ENCODE peak calls at places on chromosomes 11 and 22, in four cellular contexts. One of them, this sample, is unnamed.

GRCh38 chr11:65078151-65078550 is 5.7 kb downstream of the CDCA5 start:
- DNase-seq in neuronal stem cell: no peak
- DNase-seq in mesendoderm: peak; percentile 57
- DNase-seq in IMR-90: peak; percentile 17
- DNase-seq in this sample: peak; percentile 49

GRCh38 chr11:61974766-61975631 is 7.6 kb upstream of the FTH1 start:
- DNase-seq in neuronal stem cell: no peak
- DNase-seq in mesendoderm: no peak
- DNase-seq in IMR-90: no peak
- DNase-seq in this sample: no peak

GRCh38 chr11:65589444-65590239 is 6.0 kb downstream of the KCNK7 start:
- DNase-seq in neuronal stem cell: no peak
- DNase-seq in mesendoderm: no peak
- DNase-seq in IMR-90: no peak
- DNase-seq in this sample: no peak

GRCh38 chr11:64880240-64881001 is 2.0 kb upstream of the EHD1 start:
- DNase-seq in neuronal stem cell: no peak
- DNase-seq in mesendoderm: no peak
- DNase-seq in IMR-90: no peak
- DNase-seq in this sample: peak; percentile 85

GRCh38 chr11:8841899-8842298 is 69.1 kb upstream of the AKIP1 start:
- DNase-seq in neuronal stem cell: no peak
- DNase-seq in mesendoderm: no peak
- DNase-seq in IMR-90: peak; percentile 42
- DNase-seq in this sample: peak; percentile 40

GRCh38 chr22:46149998-46150549 is at the start of gene PPARA:
- DNase-seq in neuronal stem cell: peak; percentile 56
- DNase-seq in mesendoderm: peak; percentile 38
- DNase-seq in IMR-90: peak; percentile 60
- DNase-seq in this sample: peak; percentile 74

GRCh38 chr11:72722050-72722748 is 30.0 kb downstream of the ARAP1 start:
- DNase-seq in neuronal stem cell: peak; percentile 48
- DNase-seq in mesendoderm: peak; percentile 75
- DNase-seq in IMR-90: peak; percentile 89
- DNase-seq in this sample: peak; percentile 93

GRCh38 chr11:20090654-20091374 is 69.5 kb downstream of the DBX1 start:
- DNase-seq in neuronal stem cell: no peak
- DNase-seq in mesendoderm: no peak
- DNase-seq in IMR-90: no peak
- DNase-seq in this sample: no peak

GRCh38 chr11:36151933-36152580 is 137.2 kb downstream of the COMMD9 start:
- DNase-seq in neuronal stem cell: no peak
- DNase-seq in mesendoderm: no peak
- DNase-seq in IMR-90: no peak
- DNase-seq in this sample: no peak

GRCh38 chr11:130054966-130055365 is 14.7 kb upstream of the APLP2 start:
- DNase-seq in neuronal stem cell: no peak
- DNase-seq in mesendoderm: no peak
- DNase-seq in IMR-90: no peak
- DNase-seq in this sample: no peak

GRCh38 chr11:95443386-95443785 is 212.4 kb upstream of the SESN3 start:
- DNase-seq in neuronal stem cell: no peak
- DNase-seq in mesendoderm: no peak
- DNase-seq in IMR-90: no peak
- DNase-seq in this sample: no peak

GRCh38 chr22:39546889-39547586 is 14.5 kb upstream of the RPS19BP1 start:
- DNase-seq in neuronal stem cell: no peak
- DNase-seq in mesendoderm: no peak
- DNase-seq in IMR-90: peak; percentile 69
- DNase-seq in this sample: peak; percentile 53

GRCh38 chr22:41762980-41763779 is 37.3 kb upstream of the CCDC134 start:
- DNase-seq in neuronal stem cell: peak; percentile 71
- DNase-seq in mesendoderm: peak; percentile 94
- DNase-seq in IMR-90: no peak
- DNase-seq in this sample: no peak

GRCh38 chr22:50260801-50261614 is 475 bp downstream of the MAPK12 start:
- DNase-seq in neuronal stem cell: no peak
- DNase-seq in mesendoderm: no peak
- DNase-seq in IMR-90: peak; percentile 67
- DNase-seq in this sample: peak; percentile 72
- H2BK15ac ChIP-seq in neuronal stem cell: peak overlapping the region; percentile 89
- H2BK15ac ChIP-seq in mesendoderm: no peak overlapping the region
- H2BK15ac ChIP-seq in IMR-90: no peak overlapping the region
- H2BK15ac ChIP-seq in this sample: peak overlapping the region; percentile 85

DNA sequence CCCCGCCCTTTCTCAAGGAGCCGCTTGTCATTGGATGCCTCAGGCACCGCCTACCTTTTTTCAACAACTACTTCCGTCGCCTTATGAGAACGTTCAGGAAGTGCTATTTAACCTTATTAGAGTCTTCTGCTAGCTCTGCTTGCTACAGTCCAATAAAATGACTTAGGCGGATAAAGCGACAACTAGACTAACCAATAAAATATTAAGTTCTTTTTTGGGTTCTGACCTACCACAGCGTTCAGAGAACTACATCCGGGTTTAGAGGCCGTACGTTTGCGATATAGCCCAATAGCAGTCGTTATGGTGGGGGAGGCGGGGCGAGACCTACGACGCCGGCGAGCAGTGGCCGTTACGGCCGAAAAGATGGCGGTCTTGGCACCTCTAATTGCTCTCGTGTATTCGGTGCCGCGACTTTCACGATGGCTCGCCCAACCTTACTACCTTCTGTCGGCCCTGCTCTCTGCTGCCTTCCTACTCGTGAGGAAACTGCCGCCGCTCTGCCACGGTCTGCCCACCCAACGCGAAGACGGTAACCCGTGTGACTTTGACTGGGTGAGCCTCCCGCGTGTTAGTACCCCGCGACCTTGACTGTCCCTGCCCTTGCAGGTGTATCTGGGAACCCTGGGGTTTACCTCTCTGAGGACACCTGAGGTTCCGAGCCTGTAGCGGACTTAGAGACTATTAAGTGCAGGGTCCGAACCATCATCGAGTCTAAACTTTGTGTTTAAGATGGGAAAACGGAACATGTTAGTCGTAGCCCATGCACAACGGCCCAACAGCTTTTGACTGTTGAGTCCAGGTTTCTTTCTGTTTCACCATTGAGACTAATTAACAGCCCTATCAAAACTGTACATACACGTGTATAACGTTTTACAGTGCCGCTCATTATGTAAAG is at the start of gene TMX2:
- DNase-seq in neuronal stem cell: peak; percentile 96
- DNase-seq in mesendoderm: peak; percentile 100
- DNase-seq in IMR-90: peak; percentile 100
- DNase-seq in this sample: peak; percentile 100
- H2BK120ac ChIP-seq in neuronal stem cell: no peak within 1 kb of the TSS
- H2BK120ac ChIP-seq in mesendoderm: no peak within 1 kb of the TSS
- H2BK120ac ChIP-seq in IMR-90: peak within 1 kb of the TSS; percentile 57
- H2BK120ac ChIP-seq in this sample: peak within 1 kb of the TSS; percentile 82

DNA sequence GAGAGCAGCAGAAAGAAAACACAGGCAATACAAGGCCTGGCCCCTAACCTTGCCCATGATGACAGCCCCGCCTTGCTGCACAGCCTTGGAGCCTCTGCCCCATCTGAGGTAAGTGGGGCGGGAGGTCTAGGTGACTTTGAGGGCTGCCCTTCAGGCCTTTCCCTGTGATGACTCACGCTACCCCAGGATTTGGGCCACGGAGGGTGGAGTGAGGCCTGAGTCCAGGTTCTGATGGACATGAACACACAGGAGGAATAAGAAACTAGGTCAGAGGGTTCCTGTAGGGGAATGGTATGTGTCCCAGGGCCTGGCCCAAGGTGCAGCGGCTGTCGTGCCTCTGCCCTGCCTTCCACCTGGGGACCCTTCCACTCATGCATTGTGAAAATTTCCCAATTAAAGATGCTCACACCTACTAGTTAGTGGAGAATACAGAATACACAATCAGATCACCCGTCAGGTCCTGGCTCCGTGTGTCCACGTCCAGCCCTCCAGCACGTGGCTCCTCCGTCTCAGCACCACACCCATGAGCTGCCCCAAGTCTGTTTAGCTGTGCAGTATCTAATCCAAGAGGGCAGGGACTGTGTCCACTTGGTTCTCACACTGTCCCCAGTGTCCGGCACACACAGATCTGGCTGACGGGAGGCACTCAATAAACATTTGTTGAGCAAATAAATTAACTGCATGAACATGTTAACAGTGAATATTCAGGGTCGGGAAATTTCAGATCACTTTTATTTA is 111.0 kb downstream of the CHST1 start:
- DNase-seq in neuronal stem cell: no peak
- DNase-seq in mesendoderm: no peak
- DNase-seq in IMR-90: no peak
- DNase-seq in this sample: no peak
- H3K4me3 ChIP-seq in neuronal stem cell: no peak overlapping the region
- H3K4me3 ChIP-seq in mesendoderm: no peak overlapping the region
- H3K4me3 ChIP-seq in IMR-90: no peak overlapping the region
- H3K4me3 ChIP-seq in this sample: no peak overlapping the region

GRCh38 chr22:45051419-45051818 is 41.6 kb upstream of the PHF21B start:
- DNase-seq in neuronal stem cell: no peak
- DNase-seq in mesendoderm: no peak
- DNase-seq in IMR-90: no peak
- DNase-seq in this sample: no peak
- H2BK15ac ChIP-seq in neuronal stem cell: no peak overlapping the region
- H2BK15ac ChIP-seq in mesendoderm: no peak overlapping the region
- H2BK15ac ChIP-seq in IMR-90: no peak overlapping the region
- H2BK15ac ChIP-seq in this sample: no peak overlapping the region

GRCh38 chr11:102346748-102347525 is at the start of gene BIRC2:
- DNase-seq in neuronal stem cell: peak; percentile 93
- DNase-seq in mesendoderm: peak; percentile 96
- DNase-seq in IMR-90: peak; percentile 89
- DNase-seq in this sample: peak; percentile 93

GRCh38 chr11:102347526-102348331 is 715 bp downstream of the BIRC2 start:
- DNase-seq in neuronal stem cell: peak; percentile 2
- DNase-seq in mesendoderm: peak; percentile 42
- DNase-seq in IMR-90: peak; percentile 29
- DNase-seq in this sample: peak; percentile 65

GRCh38 chr11:102345923-102346322 is 1.1 kb upstream of the BIRC2 start:
- DNase-seq in neuronal stem cell: peak; percentile 1
- DNase-seq in mesendoderm: peak; percentile 44
- DNase-seq in IMR-90: peak; percentile 83
- DNase-seq in this sample: peak; percentile 91

GRCh38 chr11:102343789-102344188 is 3.2 kb upstream of the BIRC2 start:
- DNase-seq in neuronal stem cell: no peak
- DNase-seq in mesendoderm: no peak
- DNase-seq in IMR-90: peak; percentile 54
- DNase-seq in this sample: peak; percentile 16

GRCh38 chr11:102346456-102346747 is 612 bp upstream of the BIRC2 start:
- DNase-seq in neuronal stem cell: no peak
- DNase-seq in mesendoderm: no peak
- DNase-seq in IMR-90: peak; percentile 79
- DNase-seq in this sample: no peak
- H2BK120ac ChIP-seq in neuronal stem cell: no peak overlapping the region
- H2BK120ac ChIP-seq in mesendoderm: no peak overlapping the region
- H2BK120ac ChIP-seq in IMR-90: peak overlapping the region; percentile 100
- H2BK120ac ChIP-seq in this sample: no peak overlapping the region

GRCh38 chr22:38081941-38082828 is 1.8 kb downstream of the SLC16A8 start:
- DNase-seq in neuronal stem cell: no peak
- DNase-seq in mesendoderm: no peak
- DNase-seq in IMR-90: no peak
- DNase-seq in this sample: no peak
- H3K4me3 ChIP-seq in neuronal stem cell: no peak overlapping the region
- H3K4me3 ChIP-seq in mesendoderm: no peak overlapping the region
- H3K4me3 ChIP-seq in IMR-90: no peak overlapping the region
- H3K4me3 ChIP-seq in this sample: no peak overlapping the region

GRCh38 chr22:27613099-27614089 is 188.2 kb downstream of the MN1 start:
- DNase-seq in neuronal stem cell: no peak
- DNase-seq in mesendoderm: no peak
- DNase-seq in IMR-90: no peak
- DNase-seq in this sample: no peak

GRCh38 chr22:27610863-27611786 is 190.4 kb downstream of the MN1 start:
- DNase-seq in neuronal stem cell: no peak
- DNase-seq in mesendoderm: no peak
- DNase-seq in IMR-90: no peak
- DNase-seq in this sample: no peak

GRCh38 chr22:27612075-27612474 is 189.5 kb downstream of the MN1 start:
- DNase-seq in neuronal stem cell: no peak
- DNase-seq in mesendoderm: no peak
- DNase-seq in IMR-90: no peak
- DNase-seq in this sample: no peak

GRCh38 chr22:27605390-27605789 is 196.2 kb downstream of the MN1 start:
- DNase-seq in neuronal stem cell: no peak
- DNase-seq in mesendoderm: no peak
- DNase-seq in IMR-90: no peak
- DNase-seq in this sample: no peak

DNA sequence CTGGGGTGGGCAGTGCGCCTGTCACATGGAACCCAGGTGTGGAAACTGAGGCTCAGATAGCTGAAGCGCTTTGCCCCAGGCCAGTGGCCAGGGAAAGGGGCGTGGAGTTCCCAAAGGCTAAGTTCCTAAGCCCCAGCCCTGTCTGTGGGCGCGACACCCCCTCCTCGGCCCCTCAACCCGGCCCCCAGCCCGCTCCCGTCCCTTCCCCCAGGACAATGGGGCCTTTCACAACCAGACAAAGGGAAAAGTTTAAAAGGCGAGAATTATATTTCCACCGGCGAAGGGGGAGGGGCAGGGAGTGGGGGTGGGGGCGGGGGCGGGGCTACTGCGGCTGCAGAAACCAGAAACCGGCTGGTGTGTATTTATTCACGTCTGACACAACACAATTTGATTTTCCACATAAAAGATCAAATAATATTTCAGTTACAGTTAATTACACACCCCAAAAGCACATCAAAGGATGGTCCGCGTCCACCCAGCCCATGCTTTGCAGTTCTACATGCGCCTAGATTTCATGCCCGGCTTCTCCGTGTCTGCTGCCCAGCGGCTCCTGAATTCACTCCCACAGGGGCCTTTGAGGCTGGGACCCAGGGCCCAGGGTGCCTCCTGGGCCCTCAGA is 192.0 kb downstream of the MN1 start:
- DNase-seq in neuronal stem cell: peak; percentile 35
- DNase-seq in mesendoderm: no peak
- DNase-seq in IMR-90: no peak
- DNase-seq in this sample: no peak
- H2BK15ac ChIP-seq in neuronal stem cell: peak overlapping the region; percentile 95
- H2BK15ac ChIP-seq in mesendoderm: no peak overlapping the region
- H2BK15ac ChIP-seq in IMR-90: no peak overlapping the region
- H2BK15ac ChIP-seq in this sample: no peak overlapping the region

GRCh38 chr11:12066056-12066798 is 44.2 kb upstream of the MICAL2 start:
- DNase-seq in neuronal stem cell: no peak
- DNase-seq in mesendoderm: peak; percentile 96
- DNase-seq in IMR-90: peak; percentile 98
- DNase-seq in this sample: peak; percentile 95
- H2BK120ac ChIP-seq in neuronal stem cell: peak overlapping the region; percentile 7
- H2BK120ac ChIP-seq in mesendoderm: no peak overlapping the region
- H2BK120ac ChIP-seq in IMR-90: peak overlapping the region; percentile 100
- H2BK120ac ChIP-seq in this sample: peak overlapping the region; percentile 56

DNA sequence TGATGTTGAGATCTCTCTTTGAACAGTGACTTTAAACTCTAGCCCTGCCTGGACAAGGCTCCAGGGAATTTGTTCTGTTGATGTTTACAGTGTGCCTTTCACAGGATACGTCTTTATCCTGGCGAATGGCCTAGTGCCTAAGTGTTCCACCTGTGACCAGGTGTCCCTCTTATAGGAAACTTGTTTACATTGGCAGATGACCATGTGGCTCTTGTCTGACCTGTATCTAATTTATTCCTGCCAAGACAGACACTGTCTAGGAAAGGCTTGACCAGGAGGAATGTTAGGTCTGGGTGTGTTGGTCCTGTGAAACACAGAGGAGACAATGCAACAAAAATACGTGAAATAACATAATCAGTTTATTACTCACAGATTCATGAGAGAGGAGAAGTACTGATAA is 875.6 kb downstream of the METTL15 start:
- DNase-seq in neuronal stem cell: no peak
- DNase-seq in mesendoderm: no peak
- DNase-seq in IMR-90: no peak
- DNase-seq in this sample: no peak
- H3K4me3 ChIP-seq in neuronal stem cell: no peak overlapping the region
- H3K4me3 ChIP-seq in mesendoderm: no peak overlapping the region
- H3K4me3 ChIP-seq in IMR-90: no peak overlapping the region
- H3K4me3 ChIP-seq in this sample: no peak overlapping the region

GRCh38 chr22:30562391-30562790 is 12.1 kb downstream of the GAL3ST1 start:
- DNase-seq in neuronal stem cell: no peak
- DNase-seq in mesendoderm: no peak
- DNase-seq in IMR-90: no peak
- DNase-seq in this sample: no peak
- H2BK15ac ChIP-seq in neuronal stem cell: no peak overlapping the region
- H2BK15ac ChIP-seq in mesendoderm: no peak overlapping the region
- H2BK15ac ChIP-seq in IMR-90: no peak overlapping the region
- H2BK15ac ChIP-seq in this sample: no peak overlapping the region

This sample was measured in mesenchymal stem cell.